ENCODE peak calls at places on chromosome 21, in nine cellular contexts. Q is kidney epithelial cell; U is WTC11; C is CD4-positive, CD25-positive, alpha-beta regulatory T cell; W is activated B cell treated with CpG ODN at 0.5 μM for 24 hours; L is GM10248; Y is sigmoid colon; I is stimulated activated CD8-positive, alpha-beta memory T cell treated with anti-CD3 and anti-CD28 coated beads, Interleukin-7, amount 100 ng/mL, for 24 hours; B is 8988T. K is an unnamed sample.

GRCh38 chr21:43851593-43851992 is 13.4 kb upstream of the AGPAT3 start:
- DNase-seq in W (no peak), Y (no peak), B (no peak), U (no peak), C (no peak), Q (no peak), L (no peak), I (no peak), K (no peak)

GRCh38 chr21:27040738-27041137 is 73.8 kb upstream of the ADAMTS5 start:
- DNase-seq in L (no peak), I (no peak), B (no peak), U (no peak), Q (no peak), Y (no peak), C (no peak), W (no peak), K (no peak)

GRCh38 chr21:29218749-29219148 is 80.0 kb upstream of the BACH1 start:
- DNase-seq in Q (no peak), W (no peak), U (no peak), I (no peak), B (no peak), Y (no peak), C (no peak), L (no peak), K (no peak)

GRCh38 chr21:44894687-44895302 is 21.3 kb upstream of the PTTG1IP start:
- DNase-seq in I (no peak), U (no peak), Y (no peak), W (no peak), B (no peak), C (no peak), L (no peak), Q (no peak), K (no peak)

GRCh38 chr21:36825683-36826082 is 126.8 kb downstream of the SIM2 start:
- DNase-seq in U (no peak), L (no peak), Y (no peak), C (no peak), B (no peak), Q (no peak), I (no peak), W (no peak), K (no peak)

GRCh38 chr21:28644762-28645161 is 347.9 kb downstream of the LTN1 start:
- DNase-seq in C (no peak), U (no peak), L (no peak), Q (no peak), I (no peak), Y (no peak), W (no peak), B (no peak), K (no peak)

GRCh38 chr21:22900511-22900910 is 1902.3 kb downstream of the NCAM2 start:
- DNase-seq in I (no peak), W (no peak), U (no peak), C (no peak), Q (no peak), Y (no peak), L (no peak), B (no peak), K (no peak)

GRCh38 chr21:46187251-46187650 is 3.0 kb upstream of the SPATC1L start:
- DNase-seq in W (no peak), I (no peak), U (no peak), C (no peak), Y (no peak), B (no peak), L (no peak), Q (no peak), K (peak; percentile 37)

GRCh38 chr21:25834376-25834775 is 99.6 kb downstream of the GABPA start:
- DNase-seq in U (no peak), I (no peak), Y (no peak), Q (no peak), L (no peak), C (no peak), W (no peak), B (no peak), K (no peak)

GRCh38 chr21:31945576-31945975 is 72.8 kb downstream of the HUNK start:
- DNase-seq in L (no peak), W (no peak), I (no peak), Q (no peak), B (no peak), U (no peak), C (no peak), Y (no peak), K (no peak)

GRCh38 chr21:33419538-33420123 is 16.4 kb downstream of the IFNGR2 start:
- DNase-seq in Y (peak; percentile 70), W (no peak), Q (no peak), U (no peak), L (no peak), I (no peak), C (no peak), B (no peak), K (no peak)

GRCh38 chr21:44618909-44619308 is 7.0 kb downstream of the KRTAP10-8 start:
- DNase-seq in Q (no peak), L (no peak), C (peak; percentile 76), U (no peak), I (peak; percentile 17), Y (no peak), W (no peak), B (no peak), K (no peak)

GRCh38 chr21:42535602-42536171 is 22.0 kb downstream of the SLC37A1 start:
- DNase-seq in Q (no peak), I (no peak), B (no peak), Y (peak; percentile 61), U (no peak), L (peak; percentile 72), W (peak; percentile 69), C (no peak), K (peak; percentile 60)

GRCh38 chr21:26900980-26901379 is 55.8 kb upstream of the ADAMTS1 start:
- DNase-seq in Q (no peak), W (no peak), Y (no peak), C (no peak), L (no peak), B (no peak), U (no peak), I (no peak), K (no peak)

GRCh38 chr21:45957986-45958610 is 23.5 kb upstream of the COL6A1 start:
- DNase-seq in B (no peak), L (no peak), Q (no peak), Y (peak; percentile 82), W (no peak), I (no peak), C (no peak), U (no peak), K (no peak)

GRCh38 chr21:42113926-42114409 is 42.9 kb downstream of the UMODL1 start:
- DNase-seq in U (no peak), Q (no peak), I (no peak), L (no peak), B (no peak), W (no peak), Y (no peak), C (no peak), K (no peak)

GRCh38 chr21:45805321-45805720 is 161.8 kb downstream of the PCBP3 start:
- DNase-seq in I (no peak), W (no peak), Q (no peak), Y (no peak), L (no peak), B (no peak), C (no peak), U (no peak), K (no peak)

GRCh38 chr21:45769239-45769758 is 125.8 kb downstream of the PCBP3 start:
- DNase-seq in U (no peak), C (no peak), L (peak; percentile 13), W (no peak), Q (no peak), B (no peak), I (no peak), Y (no peak), K (no peak)

GRCh38 chr21:36635991-36636390 is 62.9 kb upstream of the SIM2 start:
- DNase-seq in L (no peak), Y (no peak), Q (no peak), C (no peak), I (no peak), W (no peak), B (no peak), U (no peak), K (no peak)

GRCh38 chr21:41967708-41968107 is 13.9 kb upstream of the C2CD2 start:
- DNase-seq in I (no peak), U (no peak), Q (no peak), C (no peak), B (no peak), L (no peak), Y (no peak), W (no peak), K (no peak)

GRCh38 chr21:45802956-45803612 is 159.6 kb downstream of the PCBP3 start:
- DNase-seq in B (no peak), W (no peak), L (no peak), I (no peak), Q (no peak), Y (no peak), C (no peak), U (no peak), K (no peak)

GRCh38 chr21:45371649-45372048 is 33.3 kb upstream of the COL18A1 start:
- DNase-seq in I (no peak), Y (no peak), L (no peak), U (no peak), B (no peak), Q (no peak), C (no peak), W (no peak), K (no peak)

GRCh38 chr21:46113497-46114176 is 15.7 kb downstream of the COL6A2 start:
- DNase-seq in Y (peak; percentile 48), Q (no peak), B (no peak), L (no peak), W (peak; percentile 2), C (no peak), U (no peak), I (no peak), K (no peak)

GRCh38 chr21:45051580-45052434 is 22.6 kb upstream of the ADARB1 start:
- DNase-seq in Q (no peak), I (no peak), W (no peak), L (no peak), U (no peak), C (no peak), Y (no peak), B (no peak), K (no peak)

GRCh38 chr21:46443910-46444309 is 14.8 kb upstream of the DIP2A start:
- DNase-seq in W (no peak), Y (peak; percentile 48), I (no peak), U (no peak), L (no peak), C (no peak), Q (no peak), B (no peak), K (no peak)

GRCh38 chr21:36551731-36552457 is 72.0 kb upstream of the CLDN14 start:
- DNase-seq in Y (no peak), W (no peak), Q (no peak), C (no peak), U (no peak), L (no peak), B (no peak), I (no peak), K (no peak)

GRCh38 chr21:45226540-45227326 is 61.0 kb downstream of the POFUT2 start:
- DNase-seq in B (no peak), Y (no peak), U (no peak), L (no peak), W (no peak), Q (no peak), C (peak; percentile 31), I (no peak), K (no peak)

GRCh38 chr21:34526618-34527290 is 14.7 kb upstream of the KCNE1 start:
- DNase-seq in B (peak; percentile 31), I (no peak), Y (peak; percentile 92), L (peak; percentile 48), W (no peak), Q (peak; percentile 100), U (peak; percentile 42), C (no peak), K (no peak)

K was measured in upper lobe of right lung.